ENCODE peak calls at places on chromosomes 1 and 21, in nine cellular contexts. One of them, this sample, is unnamed.

GRCh38 chr1:238485062-238485905 is 594.6 kb upstream of the ZP4 start:
- DNase-seq in EH: peak
- DNase-seq in cardiac muscle cell: no peak
- DNase-seq in CD4-positive, alpha-beta memory T cell: no peak
- DNase-seq in AG04449: no peak
- DNase-seq in tibial artery: peak
- DNase-seq in NK-92 treated with Interleukin-12 subunit alpha and Interleukin-12 subunit beta, amount 100 ng/mL, for 24 hours: no peak
- DNase-seq in T-helper 17 cell: no peak
- DNase-seq in ovary: no peak
- DNase-seq in this sample: no peak

GRCh38 chr21:29376556-29376955 is 77.8 kb downstream of the BACH1 start:
- DNase-seq in EH: peak
- DNase-seq in cardiac muscle cell: peak
- DNase-seq in CD4-positive, alpha-beta memory T cell: peak
- DNase-seq in AG04449: no peak
- DNase-seq in tibial artery: peak
- DNase-seq in NK-92 treated with Interleukin-12 subunit alpha and Interleukin-12 subunit beta, amount 100 ng/mL, for 24 hours: peak
- DNase-seq in T-helper 17 cell: peak
- DNase-seq in ovary: peak
- DNase-seq in this sample: peak

GRCh38 chr1:40303051-40303771 is 13.9 kb downstream of the COL9A2 start:
- DNase-seq in EH: no peak
- DNase-seq in cardiac muscle cell: no peak
- DNase-seq in CD4-positive, alpha-beta memory T cell: no peak
- DNase-seq in AG04449: no peak
- DNase-seq in tibial artery: no peak
- DNase-seq in NK-92 treated with Interleukin-12 subunit alpha and Interleukin-12 subunit beta, amount 100 ng/mL, for 24 hours: no peak
- DNase-seq in T-helper 17 cell: no peak
- DNase-seq in ovary: no peak
- DNase-seq in this sample: no peak

GRCh38 chr1:53166912-53167311 is 24.5 kb upstream of the SLC1A7 start:
- DNase-seq in EH: no peak
- DNase-seq in cardiac muscle cell: no peak
- DNase-seq in CD4-positive, alpha-beta memory T cell: no peak
- DNase-seq in AG04449: no peak
- DNase-seq in tibial artery: no peak
- DNase-seq in NK-92 treated with Interleukin-12 subunit alpha and Interleukin-12 subunit beta, amount 100 ng/mL, for 24 hours: no peak
- DNase-seq in T-helper 17 cell: no peak
- DNase-seq in ovary: no peak
- DNase-seq in this sample: no peak

GRCh38 chr21:39637971-39638628 is 25.4 kb downstream of the B3GALT5 start:
- DNase-seq in EH: no peak
- DNase-seq in cardiac muscle cell: no peak
- DNase-seq in CD4-positive, alpha-beta memory T cell: no peak
- DNase-seq in AG04449: no peak
- DNase-seq in tibial artery: no peak
- DNase-seq in NK-92 treated with Interleukin-12 subunit alpha and Interleukin-12 subunit beta, amount 100 ng/mL, for 24 hours: no peak
- DNase-seq in T-helper 17 cell: no peak
- DNase-seq in ovary: no peak
- DNase-seq in this sample: no peak

GRCh38 chr1:6359568-6360496 is 33.7 kb downstream of the ACOT7 start:
- DNase-seq in EH: peak
- DNase-seq in cardiac muscle cell: peak
- DNase-seq in CD4-positive, alpha-beta memory T cell: peak
- DNase-seq in AG04449: no peak
- DNase-seq in tibial artery: peak
- DNase-seq in NK-92 treated with Interleukin-12 subunit alpha and Interleukin-12 subunit beta, amount 100 ng/mL, for 24 hours: peak
- DNase-seq in T-helper 17 cell: peak
- DNase-seq in ovary: peak
- DNase-seq in this sample: peak

GRCh38 chr1:40241372-40241771 is 6.4 kb upstream of the TMCO2 start:
- DNase-seq in EH: no peak
- DNase-seq in cardiac muscle cell: no peak
- DNase-seq in CD4-positive, alpha-beta memory T cell: no peak
- DNase-seq in AG04449: no peak
- DNase-seq in tibial artery: no peak
- DNase-seq in NK-92 treated with Interleukin-12 subunit alpha and Interleukin-12 subunit beta, amount 100 ng/mL, for 24 hours: no peak
- DNase-seq in T-helper 17 cell: no peak
- DNase-seq in ovary: no peak
- DNase-seq in this sample: no peak

GRCh38 chr1:174534789-174535188 is 87.0 kb downstream of the GPR52 start:
- DNase-seq in EH: peak
- DNase-seq in cardiac muscle cell: no peak
- DNase-seq in CD4-positive, alpha-beta memory T cell: no peak
- DNase-seq in AG04449: no peak
- DNase-seq in tibial artery: no peak
- DNase-seq in NK-92 treated with Interleukin-12 subunit alpha and Interleukin-12 subunit beta, amount 100 ng/mL, for 24 hours: no peak
- DNase-seq in T-helper 17 cell: no peak
- DNase-seq in ovary: no peak
- DNase-seq in this sample: no peak

GRCh38 chr1:67468066-67468718 is 38.0 kb upstream of the SERBP1 start:
- DNase-seq in EH: peak
- DNase-seq in cardiac muscle cell: no peak
- DNase-seq in CD4-positive, alpha-beta memory T cell: no peak
- DNase-seq in AG04449: no peak
- DNase-seq in tibial artery: no peak
- DNase-seq in NK-92 treated with Interleukin-12 subunit alpha and Interleukin-12 subunit beta, amount 100 ng/mL, for 24 hours: no peak
- DNase-seq in T-helper 17 cell: no peak
- DNase-seq in ovary: no peak
- DNase-seq in this sample: peak

GRCh38 chr1:224430511-224431113 is 4.0 kb downstream of the WDR26 start:
- DNase-seq in EH: peak
- DNase-seq in cardiac muscle cell: no peak
- DNase-seq in CD4-positive, alpha-beta memory T cell: peak
- DNase-seq in AG04449: no peak
- DNase-seq in tibial artery: no peak
- DNase-seq in NK-92 treated with Interleukin-12 subunit alpha and Interleukin-12 subunit beta, amount 100 ng/mL, for 24 hours: peak
- DNase-seq in T-helper 17 cell: no peak
- DNase-seq in ovary: no peak
- DNase-seq in this sample: peak

GRCh38 chr1:229197225-229197677 is 73.7 kb upstream of the RAB4A start:
- DNase-seq in EH: no peak
- DNase-seq in cardiac muscle cell: no peak
- DNase-seq in CD4-positive, alpha-beta memory T cell: no peak
- DNase-seq in AG04449: no peak
- DNase-seq in tibial artery: no peak
- DNase-seq in NK-92 treated with Interleukin-12 subunit alpha and Interleukin-12 subunit beta, amount 100 ng/mL, for 24 hours: no peak
- DNase-seq in T-helper 17 cell: no peak
- DNase-seq in ovary: no peak
- DNase-seq in this sample: no peak

GRCh38 chr1:40338745-40339419 is 21.8 kb upstream of the COL9A2 start:
- DNase-seq in EH: peak
- DNase-seq in cardiac muscle cell: peak
- DNase-seq in CD4-positive, alpha-beta memory T cell: peak
- DNase-seq in AG04449: no peak
- DNase-seq in tibial artery: peak
- DNase-seq in NK-92 treated with Interleukin-12 subunit alpha and Interleukin-12 subunit beta, amount 100 ng/mL, for 24 hours: peak
- DNase-seq in T-helper 17 cell: peak
- DNase-seq in ovary: peak
- DNase-seq in this sample: peak

GRCh38 chr21:16071082-16071481 is 341.3 kb downstream of the USP25 start:
- DNase-seq in EH: peak
- DNase-seq in cardiac muscle cell: no peak
- DNase-seq in CD4-positive, alpha-beta memory T cell: no peak
- DNase-seq in AG04449: no peak
- DNase-seq in tibial artery: no peak
- DNase-seq in NK-92 treated with Interleukin-12 subunit alpha and Interleukin-12 subunit beta, amount 100 ng/mL, for 24 hours: no peak
- DNase-seq in T-helper 17 cell: no peak
- DNase-seq in ovary: peak
- DNase-seq in this sample: no peak

GRCh38 chr1:166915941-166916340 is 39.9 kb upstream of the TADA1 start:
- DNase-seq in EH: no peak
- DNase-seq in cardiac muscle cell: no peak
- DNase-seq in CD4-positive, alpha-beta memory T cell: no peak
- DNase-seq in AG04449: no peak
- DNase-seq in tibial artery: no peak
- DNase-seq in NK-92 treated with Interleukin-12 subunit alpha and Interleukin-12 subunit beta, amount 100 ng/mL, for 24 hours: no peak
- DNase-seq in T-helper 17 cell: no peak
- DNase-seq in ovary: no peak
- DNase-seq in this sample: no peak

GRCh38 chr1:15289251-15289651 is 42.2 kb downstream of the FHAD1 start:
- DNase-seq in EH: no peak
- DNase-seq in cardiac muscle cell: no peak
- DNase-seq in CD4-positive, alpha-beta memory T cell: no peak
- DNase-seq in AG04449: no peak
- DNase-seq in tibial artery: no peak
- DNase-seq in NK-92 treated with Interleukin-12 subunit alpha and Interleukin-12 subunit beta, amount 100 ng/mL, for 24 hours: no peak
- DNase-seq in T-helper 17 cell: no peak
- DNase-seq in ovary: no peak
- DNase-seq in this sample: no peak

GRCh38 chr1:23555949-23556640 is 3.2 kb downstream of the ID3 start:
- DNase-seq in EH: peak
- DNase-seq in cardiac muscle cell: peak
- DNase-seq in CD4-positive, alpha-beta memory T cell: no peak
- DNase-seq in AG04449: no peak
- DNase-seq in tibial artery: no peak
- DNase-seq in NK-92 treated with Interleukin-12 subunit alpha and Interleukin-12 subunit beta, amount 100 ng/mL, for 24 hours: no peak
- DNase-seq in T-helper 17 cell: no peak
- DNase-seq in ovary: peak
- DNase-seq in this sample: peak

GRCh38 chr21:34553199-34553952 is 41.4 kb upstream of the KCNE1 start:
- DNase-seq in EH: peak
- DNase-seq in cardiac muscle cell: no peak
- DNase-seq in CD4-positive, alpha-beta memory T cell: no peak
- DNase-seq in AG04449: no peak
- DNase-seq in tibial artery: no peak
- DNase-seq in NK-92 treated with Interleukin-12 subunit alpha and Interleukin-12 subunit beta, amount 100 ng/mL, for 24 hours: no peak
- DNase-seq in T-helper 17 cell: no peak
- DNase-seq in ovary: no peak
- DNase-seq in this sample: no peak

GRCh38 chr1:17558541-17558940 is 19.0 kb downstream of the ARHGEF10L start:
- DNase-seq in EH: no peak
- DNase-seq in cardiac muscle cell: no peak
- DNase-seq in CD4-positive, alpha-beta memory T cell: no peak
- DNase-seq in AG04449: no peak
- DNase-seq in tibial artery: no peak
- DNase-seq in NK-92 treated with Interleukin-12 subunit alpha and Interleukin-12 subunit beta, amount 100 ng/mL, for 24 hours: no peak
- DNase-seq in T-helper 17 cell: no peak
- DNase-seq in ovary: no peak
- DNase-seq in this sample: no peak

GRCh38 chr1:1971017-1971416 is 32.6 kb downstream of the CFAP74 start:
- DNase-seq in EH: no peak
- DNase-seq in cardiac muscle cell: no peak
- DNase-seq in CD4-positive, alpha-beta memory T cell: no peak
- DNase-seq in AG04449: no peak
- DNase-seq in tibial artery: no peak
- DNase-seq in NK-92 treated with Interleukin-12 subunit alpha and Interleukin-12 subunit beta, amount 100 ng/mL, for 24 hours: no peak
- DNase-seq in T-helper 17 cell: no peak
- DNase-seq in ovary: no peak
- DNase-seq in this sample: no peak

GRCh38 chr1:24910751-24911650 is 19.1 kb downstream of the RUNX3 start:
- DNase-seq in EH: peak
- DNase-seq in cardiac muscle cell: no peak
- DNase-seq in CD4-positive, alpha-beta memory T cell: peak
- DNase-seq in AG04449: no peak
- DNase-seq in tibial artery: no peak
- DNase-seq in NK-92 treated with Interleukin-12 subunit alpha and Interleukin-12 subunit beta, amount 100 ng/mL, for 24 hours: peak
- DNase-seq in T-helper 17 cell: peak
- DNase-seq in ovary: no peak
- DNase-seq in this sample: no peak

GRCh38 chr1:186404454-186405051 is 28.9 kb downstream of the ODR4 start:
- DNase-seq in EH: peak
- DNase-seq in cardiac muscle cell: peak
- DNase-seq in CD4-positive, alpha-beta memory T cell: peak
- DNase-seq in AG04449: peak
- DNase-seq in tibial artery: no peak
- DNase-seq in NK-92 treated with Interleukin-12 subunit alpha and Interleukin-12 subunit beta, amount 100 ng/mL, for 24 hours: no peak
- DNase-seq in T-helper 17 cell: no peak
- DNase-seq in ovary: no peak
- DNase-seq in this sample: peak

GRCh38 chr1:97338347-97338746 is 582.5 kb downstream of the DPYD start:
- DNase-seq in EH: no peak
- DNase-seq in cardiac muscle cell: no peak
- DNase-seq in CD4-positive, alpha-beta memory T cell: no peak
- DNase-seq in AG04449: no peak
- DNase-seq in tibial artery: no peak
- DNase-seq in NK-92 treated with Interleukin-12 subunit alpha and Interleukin-12 subunit beta, amount 100 ng/mL, for 24 hours: no peak
- DNase-seq in T-helper 17 cell: no peak
- DNase-seq in ovary: no peak
- DNase-seq in this sample: no peak

GRCh38 chr1:220631238-220631842 is 58.8 kb upstream of the C1orf115 start:
- DNase-seq in EH: peak
- DNase-seq in cardiac muscle cell: no peak
- DNase-seq in CD4-positive, alpha-beta memory T cell: no peak
- DNase-seq in AG04449: no peak
- DNase-seq in tibial artery: no peak
- DNase-seq in NK-92 treated with Interleukin-12 subunit alpha and Interleukin-12 subunit beta, amount 100 ng/mL, for 24 hours: no peak
- DNase-seq in T-helper 17 cell: no peak
- DNase-seq in ovary: no peak
- DNase-seq in this sample: no peak

GRCh38 chr1:67753776-67754525 is 69.0 kb downstream of the GADD45A start:
- DNase-seq in EH: no peak
- DNase-seq in cardiac muscle cell: no peak
- DNase-seq in CD4-positive, alpha-beta memory T cell: no peak
- DNase-seq in AG04449: no peak
- DNase-seq in tibial artery: no peak
- DNase-seq in NK-92 treated with Interleukin-12 subunit alpha and Interleukin-12 subunit beta, amount 100 ng/mL, for 24 hours: no peak
- DNase-seq in T-helper 17 cell: no peak
- DNase-seq in ovary: no peak
- DNase-seq in this sample: no peak

GRCh38 chr1:40404670-40405462 is 31.3 kb downstream of the SMAP2 start:
- DNase-seq in EH: peak
- DNase-seq in cardiac muscle cell: peak
- DNase-seq in CD4-positive, alpha-beta memory T cell: peak
- DNase-seq in AG04449: no peak
- DNase-seq in tibial artery: no peak
- DNase-seq in NK-92 treated with Interleukin-12 subunit alpha and Interleukin-12 subunit beta, amount 100 ng/mL, for 24 hours: no peak
- DNase-seq in T-helper 17 cell: no peak
- DNase-seq in ovary: no peak
- DNase-seq in this sample: peak

GRCh38 chr1:81551942-81552341 is 248.8 kb upstream of the ADGRL2 start:
- DNase-seq in EH: no peak
- DNase-seq in cardiac muscle cell: no peak
- DNase-seq in CD4-positive, alpha-beta memory T cell: no peak
- DNase-seq in AG04449: no peak
- DNase-seq in tibial artery: no peak
- DNase-seq in NK-92 treated with Interleukin-12 subunit alpha and Interleukin-12 subunit beta, amount 100 ng/mL, for 24 hours: no peak
- DNase-seq in T-helper 17 cell: no peak
- DNase-seq in ovary: no peak
- DNase-seq in this sample: no peak

GRCh38 chr1:185720633-185721272 is 13.4 kb upstream of the HMCN1 start:
- DNase-seq in EH: peak
- DNase-seq in cardiac muscle cell: peak
- DNase-seq in CD4-positive, alpha-beta memory T cell: no peak
- DNase-seq in AG04449: peak
- DNase-seq in tibial artery: no peak
- DNase-seq in NK-92 treated with Interleukin-12 subunit alpha and Interleukin-12 subunit beta, amount 100 ng/mL, for 24 hours: no peak
- DNase-seq in T-helper 17 cell: no peak
- DNase-seq in ovary: no peak
- DNase-seq in this sample: peak

GRCh38 chr1:15866696-15867687 is 19.5 kb downstream of the SPEN start:
- DNase-seq in EH: peak
- DNase-seq in cardiac muscle cell: no peak
- DNase-seq in CD4-positive, alpha-beta memory T cell: no peak
- DNase-seq in AG04449: no peak
- DNase-seq in tibial artery: no peak
- DNase-seq in NK-92 treated with Interleukin-12 subunit alpha and Interleukin-12 subunit beta, amount 100 ng/mL, for 24 hours: no peak
- DNase-seq in T-helper 17 cell: no peak
- DNase-seq in ovary: no peak
- DNase-seq in this sample: no peak

This sample was measured in trophoblast cell.